ENCODE peak calls at places on chromosomes 2 and 18, in five cellular contexts. One of them, this sample, is unnamed. For H3K9me2, the result is how much of the 10 kb centered on the place peaks cover.

GRCh38 chr18:59646228-59646945 is 50.8 kb downstream of the CCBE1 start:
- DNase-seq in SK-N-SH: no peak
- DNase-seq in PC-3: no peak
- DNase-seq in HCT116: no peak
- DNase-seq in MM.1S: no peak
- DNase-seq in this sample: peak

GRCh38 chr18:32271649-32272324 is 81.9 kb downstream of the MEP1B start:
- DNase-seq in PC-3: peak
- DNase-seq in MM.1S: peak
- DNase-seq in SK-N-SH: peak
- DNase-seq in HCT116: peak
- DNase-seq in this sample: peak

GRCh38 chr18:26468931-26469340 is 79.4 kb downstream of the KCTD1 start:
- DNase-seq in MM.1S: no peak
- DNase-seq in PC-3: peak
- DNase-seq in SK-N-SH: peak
- DNase-seq in HCT116: no peak
- DNase-seq in this sample: no peak

GRCh38 chr2:144162652-144163051 is 357.3 kb downstream of the ZEB2 start:
- DNase-seq in MM.1S: peak
- DNase-seq in SK-N-SH: no peak
- DNase-seq in HCT116: peak
- DNase-seq in PC-3: peak
- DNase-seq in this sample: no peak

GRCh38 chr2:63639344-63639743 is 50.6 kb downstream of the MDH1 start:
- DNase-seq in MM.1S: no peak
- DNase-seq in PC-3: no peak
- DNase-seq in HCT116: no peak
- DNase-seq in SK-N-SH: no peak
- DNase-seq in this sample: no peak

GRCh38 chr18:25332002-25332401 is 20.0 kb downstream of the ZNF521 start:
- DNase-seq in SK-N-SH: no peak
- DNase-seq in HCT116: no peak
- DNase-seq in PC-3: no peak
- DNase-seq in MM.1S: no peak
- DNase-seq in this sample: peak

GRCh38 chr2:167381349-167381748 is 493.1 kb downstream of the XIRP2 start:
- DNase-seq in PC-3: no peak
- DNase-seq in MM.1S: no peak
- DNase-seq in SK-N-SH: no peak
- DNase-seq in HCT116: no peak
- DNase-seq in this sample: no peak

GRCh38 chr18:23291456-23292205 is 156.3 kb downstream of the CABLES1 start:
- DNase-seq in HCT116: peak
- DNase-seq in MM.1S: no peak
- DNase-seq in PC-3: peak
- DNase-seq in SK-N-SH: no peak
- DNase-seq in this sample: peak

GRCh38 chr2:119253114-119253702 is 29.6 kb downstream of the STEAP3 start:
- DNase-seq in SK-N-SH: no peak
- DNase-seq in HCT116: peak
- DNase-seq in PC-3: peak
- DNase-seq in MM.1S: no peak
- DNase-seq in this sample: peak

GRCh38 chr2:57720728-57721627 is 325.6 kb upstream of the VRK2 start:
- DNase-seq in SK-N-SH: peak
- DNase-seq in HCT116: peak
- DNase-seq in MM.1S: peak
- DNase-seq in PC-3: peak
- DNase-seq in this sample: peak

GRCh38 chr2:206274434-206275273 is at the start of gene ZDBF2:
- DNase-seq in MM.1S: peak
- DNase-seq in PC-3: peak
- DNase-seq in HCT116: no peak
- DNase-seq in SK-N-SH: peak
- DNase-seq in this sample: peak

GRCh38 chr2:147469471-147469870 is 375.4 kb upstream of the ACVR2A start:
- DNase-seq in SK-N-SH: no peak
- DNase-seq in MM.1S: no peak
- DNase-seq in HCT116: no peak
- DNase-seq in PC-3: no peak
- DNase-seq in this sample: no peak

GRCh38 chr18:46387426-46388131 is 269.4 kb downstream of the LOXHD1 start:
- DNase-seq in MM.1S: no peak
- DNase-seq in HCT116: no peak
- DNase-seq in SK-N-SH: peak
- DNase-seq in PC-3: no peak
- DNase-seq in this sample: no peak

GRCh38 chr2:177689623-177690022 is 297.1 kb downstream of the AGPS start:
- DNase-seq in HCT116: no peak
- DNase-seq in PC-3: no peak
- DNase-seq in SK-N-SH: no peak
- DNase-seq in MM.1S: no peak
- DNase-seq in this sample: no peak

GRCh38 chr2:9288233-9288632 is 81.6 kb downstream of the ASAP2 start:
- DNase-seq in MM.1S: no peak
- DNase-seq in HCT116: no peak
- DNase-seq in SK-N-SH: no peak
- DNase-seq in PC-3: peak
- DNase-seq in this sample: peak

GRCh38 chr2:206981739-206982336 is 42.5 kb downstream of the CPO start:
- DNase-seq in HCT116: peak
- DNase-seq in SK-N-SH: peak
- DNase-seq in PC-3: peak
- DNase-seq in MM.1S: peak
- DNase-seq in this sample: peak

GRCh38 chr2:12167525-12168317 is 421.3 kb downstream of the LPIN1 start:
- DNase-seq in MM.1S: no peak
- DNase-seq in PC-3: no peak
- DNase-seq in SK-N-SH: peak
- DNase-seq in HCT116: no peak
- DNase-seq in this sample: no peak

GRCh38 chr2:10297950-10298349 is 4.8 kb upstream of the HPCAL1 start:
- DNase-seq in MM.1S: no peak
- DNase-seq in PC-3: peak
- DNase-seq in SK-N-SH: peak
- DNase-seq in HCT116: peak
- DNase-seq in this sample: peak

GRCh38 chr18:13220326-13220991 is 1.9 kb downstream of the LDLRAD4 start:
- DNase-seq in MM.1S: no peak
- DNase-seq in HCT116: no peak
- DNase-seq in PC-3: no peak
- DNase-seq in SK-N-SH: no peak
- DNase-seq in this sample: no peak

GRCh38 chr2:81853331-81853730 is 1548.8 kb upstream of the LRRTM1 start:
- DNase-seq in MM.1S: no peak
- DNase-seq in HCT116: no peak
- DNase-seq in SK-N-SH: no peak
- DNase-seq in PC-3: peak
- DNase-seq in this sample: peak

GRCh38 chr18:21284540-21284939 is 42.5 kb downstream of the GREB1L start:
- DNase-seq in SK-N-SH: no peak
- DNase-seq in HCT116: no peak
- DNase-seq in MM.1S: no peak
- DNase-seq in PC-3: no peak
- DNase-seq in this sample: no peak

GRCh38 chr18:25669741-25670140 is 317.8 kb upstream of the ZNF521 start:
- DNase-seq in PC-3: no peak
- DNase-seq in SK-N-SH: no peak
- DNase-seq in MM.1S: no peak
- DNase-seq in HCT116: no peak
- DNase-seq in this sample: peak

GRCh38 chr2:171404258-171404657 is 29.5 kb downstream of the METTL8 start:
- DNase-seq in PC-3: peak
- DNase-seq in MM.1S: no peak
- DNase-seq in SK-N-SH: no peak
- DNase-seq in HCT116: peak
- DNase-seq in this sample: peak

GRCh38 chr2:45771251-45771650 is 119.8 kb downstream of the PRKCE start:
- DNase-seq in SK-N-SH: peak
- DNase-seq in PC-3: no peak
- DNase-seq in HCT116: no peak
- DNase-seq in MM.1S: no peak
- DNase-seq in this sample: peak

GRCh38 chr2:36653967-36654694 is 42.4 kb upstream of the VIT start:
- DNase-seq in HCT116: no peak
- DNase-seq in MM.1S: no peak
- DNase-seq in SK-N-SH: no peak
- DNase-seq in PC-3: no peak
- DNase-seq in this sample: peak

GRCh38 chr2:50951416-50951815 is 80.5 kb downstream of the NRXN1 start:
- DNase-seq in MM.1S: no peak
- DNase-seq in PC-3: peak
- DNase-seq in SK-N-SH: no peak
- DNase-seq in HCT116: no peak
- DNase-seq in this sample: no peak

GRCh38 chr18:58005036-58005435 is 39.0 kb upstream of the NEDD4L start:
- DNase-seq in SK-N-SH: no peak
- DNase-seq in MM.1S: no peak
- DNase-seq in PC-3: peak
- DNase-seq in HCT116: no peak
- DNase-seq in this sample: peak

GRCh38 chr2:105682401-105682800 is 62.3 kb upstream of the NCK2 start:
- DNase-seq in SK-N-SH: no peak
- DNase-seq in HCT116: no peak
- DNase-seq in MM.1S: no peak
- DNase-seq in PC-3: no peak
- DNase-seq in this sample: no peak

GRCh38 chr2:37224063-37224462 is 7.3 kb downstream of the CEBPZ start:
- DNase-seq in SK-N-SH: no peak
- DNase-seq in HCT116: no peak
- DNase-seq in MM.1S: no peak
- DNase-seq in PC-3: no peak
- DNase-seq in this sample: peak

GRCh38 chr18:74040459-74041332 is 106.9 kb downstream of the FBXO15 start:
- DNase-seq in SK-N-SH: peak
- DNase-seq in HCT116: peak
- DNase-seq in PC-3: peak
- DNase-seq in MM.1S: peak
- DNase-seq in this sample: peak

GRCh38 chr2:68870215-68870614 is 982 bp downstream of the BMP10 start:
- DNase-seq in HCT116: no peak
- DNase-seq in SK-N-SH: no peak
- DNase-seq in PC-3: peak
- DNase-seq in MM.1S: no peak
- DNase-seq in this sample: no peak

GRCh38 chr2:170362895-170363582 is 185.1 kb downstream of the MYO3B start:
- DNase-seq in HCT116: no peak
- DNase-seq in MM.1S: no peak
- DNase-seq in SK-N-SH: no peak
- DNase-seq in PC-3: peak
- DNase-seq in this sample: peak

GRCh38 chr2:85785027-85785822 is 31.4 kb downstream of the ATOH8 start:
- DNase-seq in MM.1S: no peak
- DNase-seq in HCT116: no peak
- DNase-seq in SK-N-SH: no peak
- DNase-seq in PC-3: no peak
- DNase-seq in this sample: peak

GRCh38 chr18:13577091-13577697 is 149.2 kb downstream of the FAM210A start:
- DNase-seq in PC-3: peak
- DNase-seq in SK-N-SH: no peak
- DNase-seq in MM.1S: no peak
- DNase-seq in HCT116: no peak
- DNase-seq in this sample: peak

GRCh38 chr2:150626934-150627336 is 139.5 kb upstream of the RND3 start:
- DNase-seq in MM.1S: no peak
- DNase-seq in SK-N-SH: no peak
- DNase-seq in HCT116: no peak
- DNase-seq in PC-3: no peak
- DNase-seq in this sample: no peak

GRCh38 chr18:47149457-47150028 is 757 bp downstream of the HDHD2 start:
- DNase-seq in PC-3: no peak
- DNase-seq in MM.1S: no peak
- DNase-seq in SK-N-SH: peak
- DNase-seq in HCT116: no peak
- DNase-seq in this sample: peak

GRCh38 chr2:47819834-47820233 is 36.9 kb downstream of the MSH6 start:
- DNase-seq in MM.1S: no peak
- DNase-seq in SK-N-SH: no peak
- DNase-seq in HCT116: no peak
- DNase-seq in PC-3: peak
- DNase-seq in this sample: peak
- H3K9ac ChIP-seq in MM.1S: no peak
- H3K9ac ChIP-seq in SK-N-SH: no peak
- H3K9ac ChIP-seq in HCT116: no peak
- H3K9ac ChIP-seq in PC-3: no peak
- H3K9ac ChIP-seq in this sample: no peak

GRCh38 chr2:210198326-210198725 is 26.9 kb downstream of the ACADL start:
- DNase-seq in HCT116: no peak
- DNase-seq in PC-3: no peak
- DNase-seq in MM.1S: no peak
- DNase-seq in SK-N-SH: no peak
- DNase-seq in this sample: peak
- TF ChIP-seq EZH2phosphoT487 in HCT116: no peak
- TF ChIP-seq EZH2phosphoT487 in PC-3: no peak
- TF ChIP-seq EZH2phosphoT487 in MM.1S: no peak
- TF ChIP-seq EZH2phosphoT487 in SK-N-SH: no peak
- TF ChIP-seq EZH2phosphoT487 in this sample: no peak

DNA sequence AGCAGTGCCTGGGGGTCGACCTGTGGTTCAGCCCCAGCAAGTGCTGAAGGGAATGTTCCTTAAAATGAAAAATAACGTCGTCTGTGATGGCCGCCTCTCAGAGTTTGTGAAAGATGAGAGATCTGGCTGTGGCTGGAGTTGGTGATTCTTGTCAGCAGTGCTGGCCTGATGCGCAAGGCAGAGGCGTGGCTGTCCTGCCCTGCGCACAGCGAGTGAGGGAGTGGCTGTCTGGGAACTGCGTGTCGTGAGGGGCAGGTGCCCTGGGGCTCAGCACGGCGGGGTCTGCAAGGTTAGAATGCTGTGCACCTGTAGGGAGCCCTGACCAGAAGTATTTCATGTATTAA is 8.8 kb downstream of the NFATC1 start:
- DNase-seq in SK-N-SH: no peak
- DNase-seq in HCT116: no peak
- DNase-seq in PC-3: peak
- DNase-seq in MM.1S: no peak
- DNase-seq in this sample: peak
- H3K9me2 ChIP-seq in SK-N-SH: under half
- H3K9me2 ChIP-seq in HCT116: under half
- H3K9me2 ChIP-seq in PC-3: under half
- H3K9me2 ChIP-seq in MM.1S: under half
- H3K9me2 ChIP-seq in this sample: under half

GRCh38 chr2:19648583-19648982 is 253.2 kb downstream of the TTC32 start:
- DNase-seq in PC-3: peak
- DNase-seq in SK-N-SH: no peak
- DNase-seq in MM.1S: no peak
- DNase-seq in HCT116: no peak
- DNase-seq in this sample: peak

GRCh38 chr2:19649107-19649506 is 252.7 kb downstream of the TTC32 start:
- DNase-seq in SK-N-SH: no peak
- DNase-seq in HCT116: no peak
- DNase-seq in MM.1S: no peak
- DNase-seq in PC-3: peak
- DNase-seq in this sample: peak

GRCh38 chr2:19651466-19651865 is 250.3 kb downstream of the TTC32 start:
- DNase-seq in HCT116: no peak
- DNase-seq in MM.1S: no peak
- DNase-seq in SK-N-SH: no peak
- DNase-seq in PC-3: no peak
- DNase-seq in this sample: no peak

GRCh38 chr2:19646987-19647386 is 254.8 kb downstream of the TTC32 start:
- DNase-seq in HCT116: no peak
- DNase-seq in PC-3: no peak
- DNase-seq in SK-N-SH: no peak
- DNase-seq in MM.1S: no peak
- DNase-seq in this sample: no peak

GRCh38 chr2:19649785-19650380 is 251.9 kb downstream of the TTC32 start:
- DNase-seq in PC-3: peak
- DNase-seq in MM.1S: no peak
- DNase-seq in SK-N-SH: no peak
- DNase-seq in HCT116: no peak
- DNase-seq in this sample: peak
- H3K9ac ChIP-seq in PC-3: no peak
- H3K9ac ChIP-seq in MM.1S: no peak
- H3K9ac ChIP-seq in SK-N-SH: no peak
- H3K9ac ChIP-seq in HCT116: no peak
- H3K9ac ChIP-seq in this sample: peak